ENCODE peak calls at places on chromosomes 1 and 21, in nine cellular contexts. K is lung, Q is endothelial cell, X is heart right ventricle, O is neural crest cell, I is A549, U is cardiac fibroblast, S is AG09319, E is GM13977. F is an unnamed sample.

GRCh38 chr1:40820251-40820797 is 36.7 kb downstream of the KCNQ4 start:
- DNase-seq in K (no peak), Q (no peak), X (no peak), O (no peak), I (peak), U (no peak), S (no peak), E (no peak), F (no peak)

GRCh38 chr21:41777934-41778815 is 11.3 kb upstream of the RIPK4 start:
- DNase-seq in K (peak), Q (peak), X (peak), O (peak), I (peak), U (peak), S (peak), E (no peak), F (peak)

GRCh38 chr1:156476501-156477298 is 23.9 kb downstream of the MEF2D start:
- DNase-seq in K (no peak), Q (no peak), X (no peak), O (no peak), I (peak), U (peak), S (peak), E (no peak), F (no peak)

GRCh38 chr21:25331286-25331685 is 276.0 kb downstream of the MRPL39 start:
- DNase-seq in K (no peak), Q (no peak), X (no peak), O (no peak), I (no peak), U (peak), S (no peak), E (no peak), F (no peak)

GRCh38 chr1:228497206-228497605 is 10.0 kb downstream of the RNF187 start:
- DNase-seq in K (no peak), Q (no peak), X (no peak), O (no peak), I (no peak), U (no peak), S (no peak), E (no peak), F (no peak)

GRCh38 chr1:192577145-192578140 is 1.9 kb downstream of the RGS1 start:
- DNase-seq in K (no peak), Q (no peak), X (no peak), O (no peak), I (no peak), U (no peak), S (no peak), E (no peak), F (no peak)

GRCh38 chr1:11569551-11569950 is 84.7 kb downstream of the FBXO2 start:
- DNase-seq in K (no peak), Q (no peak), X (no peak), O (no peak), I (no peak), U (no peak), S (no peak), E (no peak), F (no peak)

GRCh38 chr1:11013160-11013531 is 692 bp downstream of the TARDBP start:
- DNase-seq in K (no peak), Q (no peak), X (no peak), O (no peak), I (no peak), U (peak), S (no peak), E (no peak), F (no peak)

GRCh38 chr1:178581351-178581951 is 68.5 kb downstream of the TEX35 start:
- DNase-seq in K (no peak), Q (no peak), X (no peak), O (no peak), I (no peak), U (no peak), S (no peak), E (no peak), F (no peak)
- TF ChIP-seq CTCF in K (no peak), Q (no peak), X (no peak), O (no peak), I (no peak), U (no peak), S (no peak), E (peak), F (no peak)

GRCh38 chr1:96688737-96689136 is 32.8 kb upstream of the PTBP2 start:
- DNase-seq in K (no peak), Q (peak), X (no peak), O (no peak), I (no peak), U (no peak), S (no peak), E (no peak), F (no peak)
- TF ChIP-seq CTCF in K (no peak), Q (no peak), X (no peak), O (no peak), I (no peak), U (no peak), S (no peak), E (no peak), F (no peak)

GRCh38 chr1:168092566-168093355 is 44.0 kb downstream of the GPR161 start:
- DNase-seq in K (no peak), Q (no peak), X (no peak), O (no peak), I (peak), U (peak), S (no peak), E (no peak), F (peak)
- TF ChIP-seq CTCF in K (no peak), Q (no peak), X (no peak), O (no peak), I (peak), U (peak), S (peak), E (peak), F (peak)

GRCh38 chr1:87331319-87332269 is 2.9 kb downstream of the LMO4 start:
- DNase-seq in K (peak), Q (peak), X (peak), O (peak), I (peak), U (peak), S (no peak), E (peak), F (peak)
- TF ChIP-seq CTCF in K (no peak), Q (no peak), X (no peak), O (peak), I (no peak), U (peak), S (peak), E (no peak), F (peak)

GRCh38 chr1:62337535-62337784 is 18.2 kb upstream of the KANK4 start:
- DNase-seq in K (no peak), Q (no peak), X (no peak), O (no peak), I (no peak), U (no peak), S (no peak), E (no peak), F (no peak)

GRCh38 chr1:62341120-62341519 is 21.9 kb upstream of the KANK4 start:
- DNase-seq in K (no peak), Q (no peak), X (no peak), O (no peak), I (no peak), U (no peak), S (no peak), E (no peak), F (no peak)

GRCh38 chr1:62336638-62337534 is 17.7 kb upstream of the KANK4 start:
- DNase-seq in K (no peak), Q (no peak), X (peak), O (no peak), I (no peak), U (no peak), S (no peak), E (no peak), F (no peak)

GRCh38 chr1:62335656-62336055 is 16.4 kb upstream of the KANK4 start:
- DNase-seq in K (no peak), Q (no peak), X (no peak), O (no peak), I (no peak), U (no peak), S (no peak), E (no peak), F (no peak)

GRCh38 chr1:62337785-62338631 is 18.8 kb upstream of the KANK4 start:
- DNase-seq in K (no peak), Q (no peak), X (peak), O (peak), I (no peak), U (no peak), S (no peak), E (no peak), F (no peak)
- TF ChIP-seq CTCF in K (no peak), Q (no peak), X (no peak), O (no peak), I (no peak), U (no peak), S (no peak), E (no peak), F (no peak)